ENCODE peak calls at places on chromosomes 11 and 22, in five cellular contexts. O is A549, R is IMR-90, A is SK-N-SH, I is GM12878. V is an unnamed sample.

GRCh38 chr22:20429254-20430100 is 8.1 kb downstream of the SCARF2 start:
- DNase-seq in O (no peak), R (no peak), A (peak; percentile 74), I (no peak), V (peak; percentile 98)

GRCh38 chr11:44725016-44725651 is 1.6 kb upstream of the TSPAN18 start:
- DNase-seq in R (no peak), I (no peak), O (no peak), A (no peak), V (no peak)

GRCh38 chr22:36258750-36259619 is 6.1 kb downstream of the APOL1 start:
- DNase-seq in R (peak; percentile 64), I (no peak), O (no peak), A (no peak), V (peak; percentile 70)

GRCh38 chr11:34502949-34503348 is 10.6 kb downstream of the ELF5 start:
- DNase-seq in R (peak; percentile 6), I (no peak), O (no peak), A (no peak), V (no peak)

GRCh38 chr11:70351646-70352045 is 46.7 kb upstream of the CTTN start:
- DNase-seq in R (no peak), A (no peak), I (no peak), O (no peak), V (no peak)

GRCh38 chr22:36156515-36157419 is 3.8 kb downstream of the APOL3 start:
- DNase-seq in A (no peak), O (no peak), R (peak; percentile 77), I (no peak), V (peak; percentile 29)

GRCh38 chr11:101915811-101916291 is 471 bp downstream of the ANGPTL5 start:
- DNase-seq in O (peak; percentile 45), A (peak; percentile 34), R (peak; percentile 36), I (no peak), V (no peak)

GRCh38 chr22:19637405-19638281 is 76.7 kb upstream of the SEPTIN5 start:
- DNase-seq in A (peak; percentile 20), O (no peak), I (no peak), R (no peak), V (no peak)

GRCh38 chr11:119154178-119154577 is 5.3 kb downstream of the ABCG4 start:
- DNase-seq in A (no peak), I (no peak), R (no peak), O (no peak), V (no peak)

GRCh38 chr22:35622132-35622913 is 5.2 kb upstream of the MB start:
- DNase-seq in R (no peak), A (peak; percentile 67), O (peak; percentile 75), I (no peak), V (no peak)

GRCh38 chr11:134150195-134150903 is 73.4 kb downstream of the NCAPD3 start:
- DNase-seq in I (no peak), A (no peak), R (no peak), O (no peak), V (no peak)

GRCh38 chr11:131511794-131512193 is 141.4 kb downstream of the NTM start:
- DNase-seq in I (no peak), O (peak; percentile 9), A (peak; percentile 43), R (no peak), V (peak; percentile 30)

GRCh38 chr11:117026593-117027330 is 71.5 kb downstream of the SIK3 start:
- DNase-seq in A (no peak), R (peak; percentile 90), I (no peak), O (no peak), V (no peak)

DNA sequence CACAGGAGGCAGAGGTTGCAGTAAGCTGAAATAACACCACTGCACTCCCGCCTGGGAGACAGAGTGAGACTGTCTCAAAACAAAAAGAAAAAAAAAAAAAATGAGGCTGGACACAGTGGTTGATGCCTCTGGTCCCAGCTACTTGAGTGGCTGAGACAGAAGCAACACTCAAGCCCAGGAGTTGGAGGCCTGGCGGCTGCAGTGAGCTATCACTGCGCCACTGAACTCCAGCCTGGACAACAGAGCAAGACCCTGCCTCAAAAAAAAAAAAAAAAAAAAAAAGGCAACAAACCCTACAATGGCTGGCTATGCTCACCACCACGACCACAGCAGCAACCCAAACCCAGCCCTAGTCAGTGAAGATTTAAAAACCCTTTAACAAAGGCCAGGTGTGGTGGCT is 8.2 kb downstream of the NAP1L4 start:
- DNase-seq in A (no peak), O (no peak), I (no peak), R (no peak), V (no peak)
- TF ChIP-seq RFX5 in A (no peak), O (no peak), I (no peak), R (no peak), V (no peak)

DNA sequence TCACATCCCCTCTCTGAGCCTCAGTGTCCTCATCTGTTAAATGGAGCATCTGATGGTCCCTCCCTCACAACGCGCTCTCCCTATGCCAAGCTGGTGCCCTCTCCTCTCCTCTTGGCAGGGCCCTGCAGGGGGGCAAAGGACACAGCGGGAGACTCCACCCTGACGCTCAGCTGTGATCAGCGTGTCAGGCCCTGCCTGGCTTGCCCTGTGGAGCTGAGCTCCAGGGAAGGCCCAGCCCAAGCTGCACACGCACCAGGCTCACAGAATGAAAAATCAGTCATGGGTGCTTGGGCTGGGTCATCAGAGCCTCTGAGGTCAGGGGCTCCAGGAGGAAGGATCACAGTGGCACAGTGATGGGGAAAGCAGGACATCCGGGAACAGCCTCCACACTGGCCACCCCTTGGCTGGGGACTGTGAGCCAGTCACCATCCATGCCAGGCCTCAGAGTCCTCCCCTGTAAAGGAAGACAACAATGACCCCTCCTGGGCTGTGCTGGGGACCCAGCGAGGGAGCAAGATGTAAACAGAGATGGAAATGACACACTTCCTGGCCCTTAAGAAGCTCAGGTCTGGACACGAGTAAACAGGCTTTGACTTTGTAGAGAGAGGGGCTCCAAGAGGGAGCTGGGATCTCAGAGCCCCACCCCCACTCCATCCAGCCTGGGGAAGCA is 36.6 kb downstream of the RPL3 start:
- DNase-seq in R (no peak), A (no peak), O (no peak), I (no peak), V (peak; percentile 53)
- H3K4me1 ChIP-seq in R (peaks cover 23% of the 10 kb centered on the region), A (peaks cover 7% of the 10 kb centered on the region), O (no peaks in the 10 kb centered on the region), I (peaks cover 15% of the 10 kb centered on the region), V (peaks cover 33% of the 10 kb centered on the region)

DNA sequence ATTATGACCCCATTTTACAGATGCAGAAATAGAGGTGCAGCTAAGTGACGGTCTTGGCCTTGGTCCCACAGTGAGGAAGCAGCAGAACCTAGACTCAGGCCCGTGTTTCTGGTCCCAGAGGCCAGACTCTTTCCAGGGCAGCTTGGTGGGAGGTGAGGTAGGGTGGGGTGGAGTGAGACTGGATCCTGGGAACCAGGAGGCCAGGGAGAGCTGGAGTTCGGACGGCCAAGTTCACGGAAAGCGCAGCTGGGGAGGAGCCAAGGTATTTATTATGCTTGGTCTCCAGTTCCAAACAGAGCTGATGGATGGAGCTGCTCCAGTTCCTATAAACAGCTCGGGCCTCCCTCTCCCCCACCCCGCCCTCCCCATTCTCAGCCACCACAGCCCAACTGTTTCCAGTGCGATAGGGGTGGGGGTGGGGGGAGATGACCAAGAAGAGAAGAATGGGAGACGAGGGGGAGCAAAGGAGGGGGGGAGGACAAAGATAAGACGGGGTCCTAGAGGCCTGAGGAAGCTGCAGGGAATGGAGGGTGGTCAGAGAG is 16.2 kb downstream of the LRRC32 start:
- DNase-seq in I (no peak), O (no peak), R (peak; percentile 97), A (no peak), V (peak; percentile 80)
- TF ChIP-seq RCOR1 in I (no peak), O (no peak), R (peak; percentile 61), A (no peak), V (no peak)

GRCh38 chr11:30326911-30327310 is 4.0 kb downstream of the ARL14EP start:
- DNase-seq in R (no peak), I (no peak), A (no peak), O (no peak), V (no peak)

GRCh38 chr11:30329150-30329940 is 6.4 kb downstream of the ARL14EP start:
- DNase-seq in R (no peak), A (no peak), O (no peak), I (no peak), V (no peak)

GRCh38 chr11:30322826-30323710 is at the start of gene ARL14EP:
- DNase-seq in R (peak; percentile 96), O (peak; percentile 98), A (peak; percentile 89), I (peak; percentile 82), V (peak; percentile 97)

GRCh38 chr11:30328676-30329075 is 5.8 kb downstream of the ARL14EP start:
- DNase-seq in R (peak; percentile 31), O (no peak), I (no peak), A (no peak), V (no peak)

DNA sequence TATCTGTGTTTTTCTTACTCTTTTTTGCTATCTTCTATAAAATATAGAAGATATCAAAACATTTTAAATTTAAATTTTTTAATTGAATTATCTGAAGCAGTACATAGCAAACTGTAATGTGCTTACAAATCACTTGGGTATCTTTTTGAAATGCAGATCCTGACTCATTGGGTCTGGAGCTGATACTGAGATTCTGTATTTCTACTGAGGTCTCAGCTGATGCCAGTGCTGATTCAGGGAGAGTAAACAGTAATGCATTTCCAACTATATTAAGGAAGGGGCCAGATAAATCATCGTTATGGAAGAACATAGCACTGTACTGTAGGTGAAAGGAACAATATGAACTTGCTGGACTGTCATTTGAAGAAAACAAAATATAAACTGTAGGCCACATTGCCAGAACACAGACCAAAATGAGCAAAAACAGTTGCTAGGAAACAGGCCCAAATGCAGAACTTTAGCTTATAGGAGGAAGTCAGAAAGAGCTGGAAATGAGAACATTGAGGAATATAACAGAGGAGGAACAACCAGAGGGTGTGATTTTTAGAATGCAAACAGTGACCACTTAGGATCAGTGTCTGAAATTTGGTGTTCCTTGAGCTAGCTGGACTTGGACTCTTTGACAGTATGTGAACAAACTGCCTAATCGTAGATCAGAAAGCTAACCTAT is 3.3 kb downstream of the ARL14EP start:
- DNase-seq in A (peak; percentile 8), I (no peak), O (no peak), R (peak; percentile 66), V (no peak)
- TF ChIP-seq RFX5 in A (no peak), I (no peak), O (no peak), R (no peak), V (no peak)